ENCODE peak calls at places on chromosome 11, in seven cellular contexts. P, F, G, C, W, T and B are unnamed samples.

GRCh38 chr11:75389276-75389605 is 10.1 kb upstream of the RPS3 start:
- DNase-seq in F (no peak), T (no peak), P (no peak), W (no peak), G (no peak), C (no peak), B (no peak)

GRCh38 chr11:96761451-96761850 is 371.6 kb downstream of the JRKL start:
- DNase-seq in F (no peak), T (no peak), G (no peak), P (no peak), C (no peak), W (no peak), B (no peak)

GRCh38 chr11:104151404-104152204 is 12.3 kb downstream of the PDGFD start:
- DNase-seq in T (no peak), F (no peak), W (no peak), P (no peak), C (no peak), G (peak), B (no peak)

GRCh38 chr11:130940706-130941105 is 24.4 kb upstream of the SNX19 start:
- DNase-seq in F (no peak), T (no peak), P (no peak), G (no peak), W (no peak), C (no peak), B (no peak)

GRCh38 chr11:111691176-111691575 is 75.0 kb downstream of the PPP2R1B start:
- DNase-seq in C (no peak), F (no peak), G (no peak), P (no peak), W (no peak), T (peak), B (no peak)

GRCh38 chr11:251550-251949 is 14.8 kb downstream of the PSMD13 start:
- DNase-seq in G (no peak), W (no peak), P (no peak), F (no peak), T (peak), C (no peak), B (no peak)

GRCh38 chr11:46296520-46297448 is 19.3 kb downstream of the CREB3L1 start:
- DNase-seq in G (no peak), P (peak), F (no peak), T (peak), C (peak), W (peak), B (no peak)

GRCh38 chr11:861105-861479 is 18.4 kb downstream of the TSPAN4 start:
- DNase-seq in W (no peak), F (no peak), T (no peak), G (no peak), C (no peak), P (no peak), B (no peak)

GRCh38 chr11:11567862-11568650 is 53.7 kb downstream of the GALNT18 start:
- DNase-seq in T (no peak), W (no peak), G (peak), P (no peak), F (no peak), C (no peak), B (peak)

GRCh38 chr11:107044503-107044902 is 26.2 kb upstream of the GUCY1A2 start:
- DNase-seq in P (no peak), F (no peak), T (no peak), C (no peak), W (no peak), G (no peak), B (no peak)

GRCh38 chr11:130449996-130450419 is 1.6 kb downstream of the ADAMTS15 start:
- DNase-seq in C (peak), F (no peak), W (peak), P (no peak), G (no peak), T (peak), B (no peak)

GRCh38 chr11:64095286-64095825 is 59.6 kb downstream of the FLRT1 start:
- DNase-seq in F (no peak), P (no peak), G (no peak), W (no peak), C (no peak), T (no peak), B (no peak)

GRCh38 chr11:16226245-16226644 is 130.1 kb downstream of the SOX6 start:
- DNase-seq in W (no peak), F (peak), G (no peak), P (no peak), T (peak), C (no peak), B (no peak)

GRCh38 chr11:45934580-45935318 is 12.3 kb downstream of the LARGE2 start:
- DNase-seq in F (no peak), T (no peak), G (no peak), P (no peak), W (no peak), C (no peak), B (no peak)

GRCh38 chr11:111155021-111155420 is 90.5 kb upstream of the POU2AF2 start:
- DNase-seq in T (no peak), F (no peak), G (no peak), P (no peak), W (no peak), C (no peak), B (no peak)

GRCh38 chr11:102407901-102408300 is 44.7 kb downstream of the TMEM123 start:
- DNase-seq in P (no peak), C (no peak), G (no peak), W (no peak), F (no peak), T (no peak), B (no peak)

GRCh38 chr11:65435981-65436411 is 13.4 kb downstream of the NEAT1 start:
- DNase-seq in G (no peak), F (no peak), W (no peak), C (no peak), P (no peak), T (peak), B (no peak)

GRCh38 chr11:45755281-45755859 is 49.6 kb upstream of the SLC35C1 start:
- DNase-seq in T (no peak), F (no peak), C (no peak), G (no peak), W (no peak), P (no peak), B (no peak)

GRCh38 chr11:69207165-69207889 is 51.6 kb downstream of the SMIM38 start:
- DNase-seq in F (no peak), T (no peak), G (no peak), C (no peak), W (peak), P (no peak), B (no peak)

DNA sequence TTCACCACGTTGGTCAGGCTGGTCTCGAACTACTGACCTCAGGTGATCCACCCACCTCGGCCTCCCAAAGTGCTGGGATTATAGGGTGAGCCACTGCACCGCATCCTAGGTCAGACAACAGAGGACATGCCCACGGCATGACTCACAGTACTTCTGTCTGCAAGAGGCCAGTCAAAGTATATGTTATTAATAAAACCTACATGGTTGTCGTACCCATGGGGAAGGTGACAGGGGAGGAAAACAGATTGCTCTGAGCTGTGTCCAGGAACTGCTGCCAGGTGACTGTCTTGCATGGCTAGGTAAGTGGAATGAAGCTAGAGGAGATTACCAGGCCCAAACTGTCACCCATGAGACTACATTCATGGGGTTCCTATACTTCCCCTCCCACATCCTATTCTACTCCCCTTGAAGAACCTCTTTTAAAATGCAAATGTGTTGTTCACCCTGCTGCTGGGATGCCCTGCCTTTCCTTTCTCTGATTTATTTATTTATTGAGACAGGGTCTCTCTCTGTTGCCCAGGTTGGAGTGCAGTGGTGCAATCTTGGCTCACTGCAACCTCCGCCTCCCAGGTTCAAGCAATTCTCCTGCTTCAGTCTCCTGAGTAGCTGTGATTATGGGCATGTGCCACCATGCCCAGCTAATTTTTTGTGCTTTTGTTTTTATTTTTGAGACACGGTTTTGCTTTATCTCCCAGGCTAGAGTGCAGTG is 2.0 kb upstream of the NLRX1 start:
- DNase-seq in G (no peak), W (no peak), P (no peak), T (no peak), C (no peak), F (peak), B (no peak)
- TF ChIP-seq SP1 in G (no peak), W (no peak), P (no peak), T (no peak), C (no peak), F (no peak), B (no peak)

DNA sequence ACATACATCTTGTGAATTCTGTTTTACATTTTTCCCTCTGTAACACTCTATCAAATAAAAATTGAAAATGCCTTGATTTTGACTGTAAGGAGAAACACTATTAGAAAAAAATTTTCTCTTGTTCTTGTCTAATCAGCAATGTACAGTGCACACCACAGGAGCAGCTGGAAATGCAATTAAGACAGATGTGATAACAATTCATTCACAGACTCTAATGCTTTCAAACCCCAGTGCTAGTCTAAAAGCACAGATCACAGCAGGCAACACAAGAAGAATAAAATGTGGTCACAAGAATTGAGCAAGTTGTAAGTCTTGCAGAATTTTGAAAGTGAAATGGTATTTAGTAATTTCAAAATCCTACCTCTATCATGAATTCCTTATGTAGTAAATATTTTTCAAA is 376.1 kb downstream of the LUZP2 start:
- DNase-seq in P (no peak), W (no peak), G (no peak), F (no peak), T (no peak), C (no peak), B (no peak)
- TF ChIP-seq SP1 in P (no peak), W (no peak), G (no peak), F (no peak), T (no peak), C (no peak), B (no peak)

GRCh38 chr11:35305670-35306382 is 113.5 kb downstream of the SLC1A2 start:
- DNase-seq in T (peak), C (peak), W (peak), F (peak), P (peak), G (peak), B (no peak)
- TF ChIP-seq SP1 in T (no peak), C (no peak), W (no peak), F (no peak), P (no peak), G (no peak), B (no peak)

GRCh38 chr11:128852327-128853023 is 14.6 kb downstream of the KCNJ1 start:
- DNase-seq in G (no peak), F (no peak), W (no peak), C (no peak), P (no peak), T (no peak), B (no peak)
- TF ChIP-seq SP1 in G (no peak), F (no peak), W (no peak), C (no peak), P (no peak), T (no peak), B (no peak)

GRCh38 chr11:87966744-87967143 is 208.5 kb downstream of the RAB38 start:
- DNase-seq in P (no peak), F (no peak), W (no peak), T (no peak), G (no peak), C (no peak), B (no peak)

GRCh38 chr11:87972133-87972532 is 203.1 kb downstream of the RAB38 start:
- DNase-seq in P (no peak), W (no peak), T (no peak), F (no peak), C (no peak), G (no peak), B (no peak)

GRCh38 chr11:87971354-87971753 is 203.9 kb downstream of the RAB38 start:
- DNase-seq in P (no peak), G (no peak), F (no peak), W (no peak), T (no peak), C (no peak), B (no peak)

GRCh38 chr11:87967459-87967858 is 207.8 kb downstream of the RAB38 start:
- DNase-seq in W (no peak), T (no peak), F (no peak), G (no peak), C (peak), P (no peak), B (no peak)

GRCh38 chr11:87970762-87971161 is 204.5 kb downstream of the RAB38 start:
- DNase-seq in F (no peak), C (no peak), G (no peak), W (no peak), P (no peak), T (no peak), B (no peak)
- TF ChIP-seq SP1 in F (no peak), C (no peak), G (no peak), W (no peak), P (no peak), T (no peak), B (no peak)

GRCh38 chr11:55847453-55847852 is 8.9 kb downstream of the OR5D16 start:
- DNase-seq in W (no peak), T (no peak), P (no peak), F (no peak), G (no peak), C (no peak), B (no peak)

GRCh38 chr11:55852141-55852540 is 13.6 kb downstream of the OR5D16 start:
- DNase-seq in F (no peak), W (no peak), C (no peak), T (no peak), G (no peak), P (no peak), B (no peak)

GRCh38 chr11:55854704-55855103 is 16.2 kb downstream of the OR5D16 start:
- DNase-seq in F (no peak), W (no peak), T (no peak), G (no peak), P (no peak), C (no peak), B (no peak)

DNA sequence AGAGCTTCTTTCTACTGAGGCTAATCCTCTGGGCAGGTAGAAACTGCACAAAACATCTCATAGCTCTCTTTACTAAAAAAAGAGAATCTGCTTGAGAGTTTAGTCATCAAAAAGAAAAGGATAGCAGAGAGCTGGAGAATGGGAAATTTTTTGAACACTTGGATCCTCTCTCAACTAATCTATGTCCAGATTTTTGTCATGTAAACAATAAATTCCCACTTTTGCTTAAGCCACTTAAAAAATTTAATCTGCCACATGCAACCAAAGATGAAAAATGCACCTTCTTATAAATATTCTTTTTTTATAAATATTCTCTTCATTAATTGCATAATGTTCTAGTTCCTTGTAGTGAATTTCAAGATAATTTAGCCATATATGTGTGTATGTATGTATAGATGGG is 10.5 kb downstream of the OR5D16 start:
- DNase-seq in C (no peak), W (no peak), T (no peak), P (no peak), F (no peak), G (no peak), B (no peak)
- TF ChIP-seq SP1 in C (no peak), W (no peak), T (no peak), P (no peak), F (no peak), G (no peak), B (no peak)

GRCh38 chr11:127693686-127694085 is 693.1 kb upstream of the KIRREL3 start:
- DNase-seq in W (no peak), C (no peak), P (no peak), T (no peak), G (no peak), F (no peak), B (no peak)
- TF ChIP-seq SP1 in W (no peak), C (no peak), P (no peak), T (no peak), G (no peak), F (no peak), B (no peak)

DNA sequence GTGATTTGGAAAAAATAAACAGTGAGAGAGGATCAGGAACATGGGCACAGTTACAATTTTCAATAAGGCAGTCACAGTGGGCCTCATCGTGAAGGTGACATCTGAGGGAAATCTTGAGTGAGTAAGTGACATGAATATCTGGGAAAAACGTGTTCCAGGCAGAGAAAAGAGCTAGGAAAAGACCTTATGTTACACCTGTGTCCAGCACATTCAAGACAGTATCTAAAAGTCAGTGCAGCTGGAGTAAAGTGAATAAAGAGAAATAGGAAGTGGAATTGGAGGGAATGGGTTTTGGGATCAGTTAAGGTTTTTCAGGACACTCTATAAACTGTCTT is 827.5 kb upstream of the FAT3 start:
- DNase-seq in W (no peak), G (no peak), C (no peak), T (no peak), F (no peak), P (no peak), B (no peak)
- TF ChIP-seq SP1 in W (no peak), G (no peak), C (no peak), T (no peak), F (no peak), P (no peak), B (no peak)